ENCODE peak calls at places on chromosomes 13 and 19, in ten cellular contexts. I is stimulated activated CD8-positive, alpha-beta memory T cell treated with anti-CD3 and anti-CD28 coated beads, Interleukin-12 subunit alpha, Interleukin-12 subunit beta, amount 100 ng/mL, for 4 hours; K is AG08396; N is uterus; U is AG10803; W is tibial nerve; Y is neuronal stem cell; T is MCF 10A; L is T-cell; G is HT1080. H is an unnamed sample.

GRCh38 chr13:40179882-40180281 is 486.6 kb downstream of the FOXO1 start:
- DNase-seq in K (no peak), T (no peak), U (no peak), L (no peak), W (no peak), N (no peak), Y (no peak), I (no peak), G (no peak), H (no peak)

GRCh38 chr19:48872884-48873475 is 759 bp downstream of the PPP1R15A start:
- DNase-seq in I (peak; percentile 49), L (peak; percentile 67), K (peak; percentile 88), T (peak; percentile 95), U (peak; percentile 95), Y (peak; percentile 84), N (peak; percentile 95), W (peak; percentile 95), G (peak; percentile 91), H (peak; percentile 56)

GRCh38 chr13:22061806-22062391 is 391.0 kb downstream of the FGF9 start:
- DNase-seq in N (no peak), T (no peak), U (no peak), K (no peak), L (no peak), W (no peak), G (no peak), I (no peak), Y (no peak), H (no peak)

GRCh38 chr13:80341771-80342271 is 895 bp upstream of the SPRY2 start:
- DNase-seq in U (no peak), G (peak; percentile 61), N (peak; percentile 30), W (peak; percentile 43), K (no peak), T (peak; percentile 57), I (no peak), Y (peak; percentile 74), L (no peak), H (no peak)

GRCh38 chr19:32691291-32691951 is at the start of gene NUDT19:
- DNase-seq in G (peak; percentile 85), L (peak; percentile 41), W (peak; percentile 51), N (peak; percentile 45), Y (peak; percentile 36), K (peak; percentile 93), T (peak; percentile 92), I (peak; percentile 57), U (peak; percentile 88), H (peak; percentile 65)

GRCh38 chr19:52673014-52673413 is 34.9 kb upstream of the ZNF83 start:
- DNase-seq in T (no peak), Y (no peak), L (no peak), U (peak; percentile 33), I (no peak), W (no peak), G (no peak), N (no peak), K (no peak), H (no peak)

GRCh38 chr13:66501187-66501586 is 728.9 kb downstream of the PCDH9 start:
- DNase-seq in U (peak; percentile 4), T (peak; percentile 54), I (no peak), W (no peak), N (no peak), L (no peak), Y (no peak), G (no peak), K (no peak), H (no peak)

GRCh38 chr13:42740753-42741152 is 40.6 kb upstream of the FAM216B start:
- DNase-seq in U (no peak), L (no peak), W (peak; percentile 59), N (no peak), T (peak; percentile 6), I (no peak), K (no peak), G (no peak), Y (no peak), H (no peak)

GRCh38 chr19:44212865-44213346 is 574 bp downstream of the ZNF227 start:
- DNase-seq in W (no peak), I (no peak), G (peak; percentile 57), T (peak; percentile 45), K (peak; percentile 16), Y (no peak), L (no peak), N (no peak), U (peak; percentile 13), H (no peak)

GRCh38 chr13:27830010-27830409 is 37.7 kb downstream of the GSX1 start:
- DNase-seq in W (peak; percentile 23), T (peak; percentile 49), G (peak; percentile 15), I (peak; percentile 30), K (peak; percentile 79), N (no peak), U (peak; percentile 24), L (no peak), Y (peak; percentile 67), H (peak; percentile 41)

GRCh38 chr13:113585828-113586355 is 1.3 kb downstream of the TFDP1 start:
- DNase-seq in N (no peak), U (no peak), I (no peak), L (no peak), T (no peak), G (no peak), K (no peak), W (no peak), Y (no peak), H (no peak)

GRCh38 chr13:27969073-27969865 is at the start of gene CDX2:
- DNase-seq in K (no peak), T (no peak), U (no peak), I (no peak), N (no peak), Y (no peak), G (no peak), W (no peak), L (no peak), H (no peak)

GRCh38 chr19:18629166-18630088 is 7.4 kb upstream of the KLHL26 start:
- DNase-seq in N (peak; percentile 46), G (no peak), Y (no peak), U (no peak), I (no peak), K (no peak), W (peak; percentile 72), T (no peak), L (no peak), H (no peak)

GRCh38 chr13:99227331-99227900 is 26.8 kb downstream of the UBAC2 start:
- DNase-seq in N (no peak), Y (no peak), G (no peak), I (no peak), L (no peak), U (peak; percentile 17), W (no peak), T (no peak), K (no peak), H (no peak)

GRCh38 chr13:111436446-111436845 is 116.0 kb downstream of the TEX29 start:
- DNase-seq in T (no peak), L (no peak), Y (no peak), N (no peak), G (no peak), W (no peak), U (no peak), I (no peak), K (no peak), H (no peak)

GRCh38 chr13:75621147-75621546 is 15.0 kb upstream of the LMO7 start:
- DNase-seq in T (no peak), W (no peak), Y (no peak), G (peak; percentile 36), I (no peak), K (peak; percentile 35), N (no peak), L (no peak), U (peak; percentile 91), H (no peak)

GRCh38 chr19:19747357-19748220 is 14.7 kb upstream of the ZNF14 start:
- DNase-seq in G (no peak), Y (no peak), N (no peak), L (no peak), I (no peak), U (no peak), W (no peak), T (no peak), K (no peak), H (no peak)

GRCh38 chr19:1102407-1103106 is 1.2 kb upstream of the GPX4 start:
- DNase-seq in K (peak; percentile 84), N (peak; percentile 87), T (peak; percentile 100), G (peak; percentile 98), Y (no peak), L (no peak), I (peak; percentile 48), W (peak; percentile 82), U (peak; percentile 100), H (no peak)

GRCh38 chr19:33629826-33630375 is 8.1 kb downstream of the CHST8 start:
- DNase-seq in U (no peak), N (no peak), L (no peak), G (no peak), I (no peak), Y (no peak), W (no peak), T (no peak), K (no peak), H (no peak)

GRCh38 chr19:49687150-49687549 is 2.2 kb upstream of the ADM5 start:
- DNase-seq in U (no peak), T (no peak), W (no peak), L (no peak), N (no peak), K (no peak), Y (no peak), G (no peak), I (no peak), H (no peak)

GRCh38 chr13:78060966-78061365 is 142.3 kb upstream of the EDNRB start:
- DNase-seq in L (no peak), G (peak; percentile 7), N (no peak), T (no peak), I (no peak), K (no peak), U (no peak), Y (no peak), W (no peak), H (no peak)

GRCh38 chr13:27662738-27663470 is 41.2 kb downstream of the POLR1D start:
- DNase-seq in W (no peak), Y (no peak), I (no peak), G (no peak), U (no peak), T (no peak), L (no peak), N (no peak), K (no peak), H (no peak)

GRCh38 chr19:6086081-6086858 is 24.0 kb downstream of the RFX2 start:
- DNase-seq in I (no peak), L (no peak), Y (no peak), G (peak; percentile 22), W (no peak), K (no peak), N (no peak), T (peak; percentile 74), U (peak; percentile 85), H (no peak)

GRCh38 chr19:2653717-2654584 is 48.5 kb downstream of the GNG7 start:
- DNase-seq in G (no peak), N (no peak), W (no peak), K (no peak), I (no peak), T (no peak), Y (no peak), U (no peak), L (no peak), H (no peak)